ENCODE peak calls at places on chromosomes 2 and 18, in four cellular contexts. I is OCI-LY7, S is lower lobe of right lung, Y is right atrium auricular region. O is an unnamed sample. For H3K36me3, the result is how much of the 10 kb centered on the place peaks cover.

GRCh38 chr2:105877945-105878344 is 133.2 kb downstream of the NCK2 start:
- DNase-seq in S (no peak), I (no peak), Y (no peak), O (no peak)

GRCh38 chr2:25548587-25548986 is 124.8 kb downstream of the DTNB start:
- DNase-seq in S (no peak), Y (no peak), I (no peak), O (no peak)

GRCh38 chr2:60432202-60432601 is 121.3 kb downstream of the BCL11A start:
- DNase-seq in S (no peak), Y (no peak), I (no peak), O (no peak)

GRCh38 chr2:196594158-196594557 is 45.4 kb upstream of the CCDC150 start:
- DNase-seq in Y (no peak), S (no peak), I (no peak), O (no peak)

GRCh38 chr2:203242518-203242917 is 3.7 kb downstream of the CYP20A1 start:
- DNase-seq in S (no peak), Y (no peak), I (no peak), O (no peak)

GRCh38 chr2:101200714-101201113 is 49.5 kb upstream of the TBC1D8 start:
- DNase-seq in S (no peak), I (no peak), Y (no peak), O (no peak)

GRCh38 chr2:160087854-160088745 is 25.7 kb upstream of the PLA2R1 start:
- DNase-seq in S (no peak), I (peak), Y (no peak), O (no peak)

GRCh38 chr2:54834721-54835120 is 111.3 kb downstream of the EML6 start:
- DNase-seq in I (no peak), S (no peak), Y (no peak), O (no peak)

GRCh38 chr2:185894223-185894622 is 155.6 kb downstream of the FSIP2 start:
- DNase-seq in S (no peak), I (no peak), Y (no peak), O (no peak)

GRCh38 chr18:58052960-58053359 is 8.9 kb downstream of the NEDD4L start:
- DNase-seq in Y (no peak), S (no peak), I (no peak), O (no peak)

GRCh38 chr2:157363612-157364101 is 38.0 kb upstream of the ERMN start:
- DNase-seq in Y (no peak), I (no peak), S (no peak), O (no peak)

GRCh38 chr2:179177694-179178093 is 86.9 kb downstream of the SESTD1 start:
- DNase-seq in Y (no peak), S (no peak), I (no peak), O (no peak)

GRCh38 chr2:65678779-65679394 is 246.5 kb upstream of the SPRED2 start:
- DNase-seq in I (no peak), S (no peak), Y (no peak), O (no peak)

GRCh38 chr2:146850746-146851145 is 994.1 kb upstream of the ACVR2A start:
- DNase-seq in S (no peak), I (no peak), Y (no peak), O (no peak)

GRCh38 chr18:72652990-72653593 is 109.0 kb upstream of the CBLN2 start:
- DNase-seq in I (peak), S (no peak), Y (no peak), O (no peak)

GRCh38 chr2:460861-461260 is 173.0 kb upstream of the ALKAL2 start:
- DNase-seq in Y (no peak), I (no peak), S (no peak), O (no peak)

GRCh38 chr18:42736074-42736473 is 379.4 kb downstream of the RIT2 start:
- DNase-seq in Y (no peak), S (no peak), I (no peak), O (no peak)

GRCh38 chr18:32040936-32041335 is 22.3 kb downstream of the RNF125 start:
- DNase-seq in S (no peak), I (no peak), Y (no peak), O (no peak)

GRCh38 chr2:64478502-64479230 is 24.7 kb downstream of the LGALSL start:
- DNase-seq in S (no peak), I (no peak), Y (no peak), O (no peak)

GRCh38 chr2:143463717-143464116 is 334.5 kb downstream of the ARHGAP15 start:
- DNase-seq in S (no peak), I (no peak), Y (no peak), O (no peak)

GRCh38 chr18:59249186-59249774 is 24.0 kb downstream of the RAX start:
- DNase-seq in Y (no peak), S (no peak), I (peak), O (no peak)

GRCh38 chr2:33015421-33016142 is 68.8 kb downstream of the LTBP1 start:
- DNase-seq in I (no peak), Y (no peak), S (no peak), O (no peak)

GRCh38 chr18:79577451-79578395 is 101.9 kb upstream of the CTDP1 start:
- DNase-seq in Y (no peak), I (no peak), S (peak), O (peak)

GRCh38 chr2:191917967-191918651 is 71.2 kb upstream of the CAVIN2 start:
- DNase-seq in S (no peak), Y (no peak), I (no peak), O (no peak)

GRCh38 chr2:110688594-110689091 is 10.8 kb upstream of the BUB1 start:
- DNase-seq in I (no peak), Y (no peak), S (no peak), O (no peak)

GRCh38 chr2:174929786-174930185 is 75.4 kb downstream of the CHN1 start:
- DNase-seq in Y (no peak), I (no peak), S (no peak), O (no peak)

GRCh38 chr2:20520128-20520527 is 73.3 kb downstream of the RHOB start:
- DNase-seq in I (no peak), Y (no peak), S (no peak), O (no peak)

GRCh38 chr2:31428001-31428418 is 13.5 kb upstream of the XDH start:
- DNase-seq in Y (no peak), I (peak), S (no peak), O (no peak)

GRCh38 chr2:27115485-27115884 is 3.4 kb downstream of the CGREF1 start:
- DNase-seq in S (no peak), Y (no peak), I (no peak), O (no peak)

GRCh38 chr2:28004086-28004485 is 113.6 kb downstream of the BABAM2 start:
- DNase-seq in I (no peak), S (no peak), Y (no peak), O (no peak)

GRCh38 chr2:239826786-239827510 is 198.2 kb downstream of the NDUFA10 start:
- DNase-seq in S (no peak), Y (peak), I (no peak), O (peak)

DNA sequence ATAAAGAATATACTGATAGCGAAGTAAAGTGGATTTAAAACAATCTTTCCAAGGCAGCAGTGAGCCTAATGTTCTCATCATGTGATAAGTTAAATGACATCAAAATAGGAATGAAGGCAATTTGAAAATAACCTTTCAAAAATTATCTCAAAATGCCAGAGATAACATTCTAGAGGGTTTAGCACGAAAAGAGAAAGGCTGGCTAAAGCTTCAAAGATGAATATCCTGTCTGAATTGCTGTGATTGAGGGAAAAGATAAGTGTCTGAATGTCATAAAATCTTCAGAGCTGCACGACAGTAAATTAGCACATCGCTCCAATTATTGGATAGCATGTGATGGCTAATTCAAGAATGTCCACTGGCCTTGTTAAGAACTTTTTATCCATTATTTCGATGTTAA is 159.3 kb downstream of the PID1 start:
- DNase-seq in Y (no peak), S (no peak), I (no peak), O (no peak)
- H3K36me3 ChIP-seq in Y (under half), S (under half), I (under half), O (under half)

DNA sequence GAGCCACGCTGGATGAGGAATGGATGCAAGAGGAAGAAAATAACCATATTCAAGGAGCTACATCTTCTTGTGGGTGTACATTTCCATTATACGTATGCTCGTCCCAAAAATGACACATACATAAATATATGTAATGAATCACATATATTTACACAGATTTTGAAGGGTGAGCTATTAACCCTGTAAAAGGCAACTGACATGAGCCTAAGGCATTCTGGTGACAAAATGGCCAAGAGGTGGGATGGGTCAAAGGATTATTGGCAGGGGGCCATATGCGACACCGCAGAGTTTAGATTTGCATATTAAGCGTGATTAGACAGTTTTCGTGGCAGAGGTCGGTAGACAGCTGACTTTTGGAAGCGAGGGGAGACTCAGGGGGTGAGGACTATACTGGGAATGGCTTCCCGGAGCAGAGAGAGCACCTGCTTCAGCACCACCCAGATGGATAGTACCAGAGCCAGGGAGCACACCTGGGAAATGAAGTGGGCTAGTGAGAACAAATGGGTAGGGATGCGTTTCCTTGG is 431 bp upstream of the CNRIP1 start:
- DNase-seq in S (no peak), Y (no peak), I (no peak), O (no peak)
- H3K27ac ChIP-seq in S (peak), Y (peak), I (no peak), O (peak)

GRCh38 chr18:9135081-9135911 is 1.3 kb upstream of the ANKRD12 start:
- DNase-seq in Y (no peak), I (no peak), S (no peak), O (no peak)

GRCh38 chr18:9133225-9133624 is 3.4 kb upstream of the ANKRD12 start:
- DNase-seq in S (no peak), I (no peak), Y (no peak), O (no peak)

GRCh38 chr18:9130806-9131205 is 5.8 kb upstream of the ANKRD12 start:
- DNase-seq in Y (no peak), S (no peak), I (no peak), O (no peak)

GRCh38 chr18:9130195-9130594 is 6.4 kb upstream of the ANKRD12 start:
- DNase-seq in Y (no peak), I (no peak), S (no peak), O (no peak)

GRCh38 chr18:9132628-9133027 is 4.0 kb upstream of the ANKRD12 start:
- DNase-seq in S (no peak), I (no peak), Y (no peak), O (no peak)
- H3K36me3 ChIP-seq in S (half or more), I (half or more), Y (under half), O (under half)

GRCh38 chr2:47271054-47272000 is 116.2 kb upstream of the STPG4 start:
- DNase-seq in Y (no peak), I (peak), S (no peak), O (no peak)

GRCh38 chr2:47272031-47272864 is 117.1 kb upstream of the STPG4 start:
- DNase-seq in S (peak), I (peak), Y (peak), O (peak)

GRCh38 chr2:47272905-47273758 is 118.0 kb upstream of the STPG4 start:
- DNase-seq in S (no peak), I (no peak), Y (no peak), O (no peak)

GRCh38 chr2:47269316-47270232 is 114.5 kb upstream of the STPG4 start:
- DNase-seq in I (no peak), Y (peak), S (peak), O (peak)

DNA sequence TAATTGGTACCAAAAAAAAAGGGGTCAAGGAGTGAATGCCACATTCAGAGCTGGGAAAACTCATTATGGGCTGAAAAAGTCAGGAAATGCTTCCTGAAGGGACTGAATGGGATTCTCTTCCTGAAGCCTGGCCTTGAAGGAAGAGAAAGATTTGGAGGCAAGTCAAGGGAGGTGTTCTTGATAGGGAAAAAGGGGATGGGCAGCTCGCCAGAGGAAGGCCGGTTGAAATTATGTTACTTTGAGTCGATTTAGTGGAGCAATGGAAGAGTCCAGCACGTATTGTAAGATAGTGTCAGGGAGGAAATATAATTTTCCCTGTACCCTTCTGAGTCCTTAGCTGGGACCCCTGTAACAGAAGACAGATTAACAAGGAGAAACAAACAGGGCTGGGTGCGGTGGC is 115.3 kb upstream of the STPG4 start:
- DNase-seq in Y (no peak), S (no peak), I (no peak), O (no peak)
- H3K27ac ChIP-seq in Y (no peak), S (no peak), I (no peak), O (peak)

GRCh38 chr2:19021100-19021476 is 337.3 kb downstream of the OSR1 start:
- DNase-seq in Y (no peak), I (no peak), S (no peak), O (no peak)
- H3K36me3 ChIP-seq in Y (under half), I (under half), S (under half), O (under half)

GRCh38 chr2:17539993-17540812 is at the start of gene VSNL1:
- DNase-seq in I (no peak), S (peak), Y (peak), O (no peak)

GRCh38 chr2:17539596-17539992 is 902 bp upstream of the VSNL1 start:
- DNase-seq in S (no peak), Y (no peak), I (no peak), O (no peak)

GRCh38 chr2:17538844-17539554 is 1.5 kb upstream of the VSNL1 start:
- DNase-seq in S (peak), I (no peak), Y (peak), O (peak)

GRCh38 chr2:17536416-17536815 is 4.1 kb upstream of the VSNL1 start:
- DNase-seq in Y (no peak), S (no peak), I (no peak), O (no peak)

DNA sequence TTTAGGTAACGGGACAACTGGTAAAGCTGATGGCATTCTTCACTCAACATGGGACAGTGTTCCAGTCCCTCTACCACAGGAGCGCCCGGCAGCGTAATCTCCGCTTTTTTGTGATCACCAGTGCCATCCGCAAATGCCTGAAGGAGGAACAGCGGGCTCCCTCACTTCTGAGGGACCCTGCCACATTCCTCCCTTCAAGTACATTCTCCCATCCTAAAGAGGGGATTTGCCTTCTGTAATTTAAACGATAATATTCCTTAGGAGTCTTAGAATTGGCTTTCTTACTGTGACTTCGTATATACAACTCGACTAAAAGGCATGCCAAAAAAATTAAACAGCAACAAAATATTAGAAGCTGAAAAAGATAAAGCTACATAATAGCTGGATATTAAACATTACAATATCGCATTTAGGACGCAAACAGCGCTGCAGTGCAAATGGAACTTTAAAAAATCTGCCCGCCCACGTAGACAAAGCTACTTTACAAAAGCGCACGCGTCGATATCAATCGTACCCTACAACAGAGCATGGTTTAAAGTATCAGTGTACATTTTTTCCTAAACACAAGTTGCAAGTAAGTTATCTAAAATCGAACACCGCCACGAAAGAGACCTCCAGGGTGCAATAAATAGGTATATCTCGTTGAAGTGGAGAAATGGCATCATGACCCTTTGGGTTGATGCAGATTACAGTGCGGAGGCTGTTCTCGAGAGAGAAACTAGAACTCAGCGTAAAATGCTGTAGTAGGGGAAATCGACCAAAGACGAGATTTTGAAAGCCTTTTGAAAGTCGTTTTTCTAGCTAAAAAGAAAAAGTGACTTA is 2.3 kb upstream of the VSNL1 start:
- DNase-seq in I (no peak), S (peak), Y (no peak), O (no peak)
- H3K27ac ChIP-seq in I (no peak), S (peak), Y (peak), O (no peak)

DNA sequence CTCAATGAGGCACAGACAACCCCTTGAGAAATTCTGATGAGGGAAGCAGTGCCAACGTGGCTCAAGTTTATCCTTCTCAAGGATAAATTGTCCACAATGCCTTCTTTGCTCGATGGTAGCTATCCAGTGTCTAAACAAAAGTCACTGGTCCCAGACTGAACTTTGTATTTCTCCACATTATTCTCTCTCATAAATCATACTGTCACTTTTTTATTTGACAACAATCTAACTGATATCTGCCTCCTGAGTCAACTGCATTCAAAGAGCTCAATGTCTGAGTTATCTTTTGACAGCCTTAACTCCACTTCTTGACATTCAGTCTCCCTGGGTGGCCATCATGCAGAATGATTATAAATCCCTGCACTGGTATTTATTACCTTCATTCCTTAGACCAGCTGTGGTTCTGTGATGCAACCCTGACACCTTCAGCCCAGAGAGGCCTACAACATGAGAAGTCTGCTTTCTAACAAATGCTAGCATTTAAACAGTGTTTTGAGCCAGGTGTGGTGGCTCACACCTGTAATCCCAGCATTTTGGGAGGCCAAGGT is 38.2 kb downstream of the IMMT start:
- DNase-seq in I (no peak), Y (no peak), S (no peak), O (no peak)
- H3K36me3 ChIP-seq in I (half or more), Y (half or more), S (half or more), O (half or more)

GRCh38 chr2:8579686-8580085 is 102.2 kb upstream of the ID2 start:
- DNase-seq in Y (peak), S (no peak), I (no peak), O (no peak)

GRCh38 chr2:8581601-8582041 is 100.2 kb upstream of the ID2 start:
- DNase-seq in I (no peak), Y (no peak), S (no peak), O (no peak)

GRCh38 chr2:8581048-8581561 is 100.8 kb upstream of the ID2 start:
- DNase-seq in S (no peak), I (peak), Y (peak), O (no peak)

GRCh38 chr2:8582191-8582849 is 99.5 kb upstream of the ID2 start:
- DNase-seq in S (no peak), I (peak), Y (no peak), O (no peak)

GRCh38 chr2:8580316-8581047 is 101.4 kb upstream of the ID2 start:
- DNase-seq in S (no peak), Y (peak), I (peak), O (no peak)
- H3K27ac ChIP-seq in S (no peak), Y (no peak), I (peak), O (no peak)

GRCh38 chr18:9563326-9563725 is 51.0 kb downstream of the PPP4R1 start:
- DNase-seq in Y (no peak), S (no peak), I (no peak), O (no peak)
- H3K36me3 ChIP-seq in Y (half or more), S (half or more), I (half or more), O (under half)

O was measured in ascending aorta.